ENCODE peak calls at places on chromosome 1, in four cellular contexts. C, E, J and D are unnamed samples.

GRCh38 chr1:77756052-77756754 is 3.4 kb downstream of the USP33 start:
- DNase-seq in C (no peak), E (no peak), J (no peak), D (peak; percentile 50)

GRCh38 chr1:156528875-156529425 is 28.4 kb upstream of the MEF2D start:
- DNase-seq in C (no peak), E (no peak), J (no peak), D (no peak)

GRCh38 chr1:2009297-2010053 is 5.9 kb upstream of the CFAP74 start:
- DNase-seq in C (no peak), E (no peak), J (no peak), D (no peak)

GRCh38 chr1:77796695-77797405 is 17.4 kb downstream of the MIGA1 start:
- DNase-seq in C (no peak), E (no peak), J (peak; percentile 35), D (no peak)

GRCh38 chr1:45913183-45913924 is 109.9 kb downstream of the MAST2 start:
- DNase-seq in C (no peak), E (peak; percentile 97), J (no peak), D (peak; percentile 52)

GRCh38 chr1:178330153-178330552 is 166.6 kb downstream of the CLEC20A start:
- DNase-seq in C (no peak), E (peak; percentile 32), J (no peak), D (no peak)

GRCh38 chr1:193747579-193747978 is 561.2 kb upstream of the B3GALT2 start:
- DNase-seq in C (no peak), E (peak; percentile 86), J (no peak), D (no peak)

GRCh38 chr1:109622103-109622892 is 2.7 kb downstream of the AMPD2 start:
- DNase-seq in C (no peak), E (no peak), J (no peak), D (no peak)

GRCh38 chr1:209655412-209655811 is 3.2 kb upstream of the LAMB3 start:
- DNase-seq in C (no peak), E (no peak), J (no peak), D (no peak)

GRCh38 chr1:183804916-183805734 is at the start of gene RGL1:
- DNase-seq in C (no peak), E (peak; percentile 86), J (peak; percentile 62), D (no peak)

GRCh38 chr1:225508538-225509375 is 80.9 kb upstream of the LBR start:
- DNase-seq in C (no peak), E (peak; percentile 99), J (no peak), D (no peak)

GRCh38 chr1:1170215-1170890 is 3.3 kb upstream of the TTLL10 start:
- DNase-seq in C (peak; percentile 3), E (peak; percentile 13), J (no peak), D (no peak)

GRCh38 chr1:98405581-98406059 is 255.9 kb upstream of the SNX7 start:
- DNase-seq in C (no peak), E (no peak), J (no peak), D (no peak)

GRCh38 chr1:153364181-153364580 is 6.5 kb downstream of the S100A9 start:
- DNase-seq in C (no peak), E (no peak), J (no peak), D (no peak)

GRCh38 chr1:87329756-87330200 is 1.1 kb downstream of the LMO4 start:
- DNase-seq in C (no peak), E (no peak), J (no peak), D (peak; percentile 70)

GRCh38 chr1:185533596-185533995 is 200.6 kb upstream of the HMCN1 start:
- DNase-seq in C (no peak), E (peak; percentile 68), J (no peak), D (no peak)

GRCh38 chr1:42851960-42852607 is 5.7 kb downstream of the ZNF691 start:
- DNase-seq in C (no peak), E (no peak), J (no peak), D (peak; percentile 70)

GRCh38 chr1:22039594-22040347 is 12.7 kb upstream of the CDC42 start:
- DNase-seq in C (peak; percentile 84), E (peak; percentile 39), J (no peak), D (peak; percentile 81)

GRCh38 chr1:13482600-13482999 is 31.2 kb downstream of the LRRC38 start:
- DNase-seq in C (no peak), E (no peak), J (no peak), D (no peak)

GRCh38 chr1:232988572-232989040 is 38.2 kb downstream of the NTPCR start:
- DNase-seq in C (no peak), E (peak; percentile 88), J (no peak), D (no peak)